ENCODE peak calls at places on chromosomes 3 and 15, in seven cellular contexts. One of them, this sample, is unnamed.
A peak's percentile ranks its signal among the peaks of the same experiment; 100 is the strongest.

GRCh38 chr15:26179906-26180305 is 316.8 kb upstream of the ATP10A start:
- DNase-seq in GM23248: peak; percentile 1
- DNase-seq in PC-3: peak; percentile 30
- DNase-seq in H9: peak; percentile 91
- DNase-seq in HepG2: peak; percentile 4
- DNase-seq in neuronal stem cell: peak; percentile 17
- DNase-seq in HCT116: no peak
- DNase-seq in this sample: no peak

GRCh38 chr3:128385080-128385832 is 81.4 kb downstream of the DNAJB8 start:
- DNase-seq in GM23248: peak; percentile 89
- DNase-seq in PC-3: peak; percentile 70
- DNase-seq in H9: no peak
- DNase-seq in HepG2: peak; percentile 75
- DNase-seq in neuronal stem cell: no peak
- DNase-seq in HCT116: no peak
- DNase-seq in this sample: no peak

GRCh38 chr15:58307313-58307961 is 124.4 kb upstream of the LIPC start:
- DNase-seq in GM23248: peak; percentile 78
- DNase-seq in PC-3: no peak
- DNase-seq in H9: no peak
- DNase-seq in HepG2: no peak
- DNase-seq in neuronal stem cell: peak; percentile 42
- DNase-seq in HCT116: no peak
- DNase-seq in this sample: no peak

GRCh38 chr15:43105778-43106485 is at the start of gene UBR1:
- DNase-seq in GM23248: peak; percentile 97
- DNase-seq in PC-3: peak; percentile 86
- DNase-seq in H9: peak; percentile 95
- DNase-seq in HepG2: peak; percentile 82
- DNase-seq in neuronal stem cell: peak; percentile 86
- DNase-seq in HCT116: peak; percentile 87
- DNase-seq in this sample: peak; percentile 87

GRCh38 chr3:50512131-50512530 is 8.7 kb upstream of the CACNA2D2 start:
- DNase-seq in GM23248: no peak
- DNase-seq in PC-3: no peak
- DNase-seq in H9: no peak
- DNase-seq in HepG2: no peak
- DNase-seq in neuronal stem cell: no peak
- DNase-seq in HCT116: no peak
- DNase-seq in this sample: no peak

GRCh38 chr3:23701711-23702110 is 104.0 kb upstream of the UBE2E1 start:
- DNase-seq in GM23248: no peak
- DNase-seq in PC-3: no peak
- DNase-seq in H9: no peak
- DNase-seq in HepG2: no peak
- DNase-seq in neuronal stem cell: no peak
- DNase-seq in HCT116: no peak
- DNase-seq in this sample: no peak

GRCh38 chr15:40354408-40355171 is 3.4 kb upstream of the DISP2 start:
- DNase-seq in GM23248: peak; percentile 54
- DNase-seq in PC-3: peak; percentile 39
- DNase-seq in H9: peak; percentile 71
- DNase-seq in HepG2: no peak
- DNase-seq in neuronal stem cell: no peak
- DNase-seq in HCT116: no peak
- DNase-seq in this sample: no peak

GRCh38 chr3:160126046-160126445 is 99.2 kb upstream of the C3orf80 start:
- DNase-seq in GM23248: no peak
- DNase-seq in PC-3: no peak
- DNase-seq in H9: no peak
- DNase-seq in HepG2: no peak
- DNase-seq in neuronal stem cell: no peak
- DNase-seq in HCT116: no peak
- DNase-seq in this sample: no peak

GRCh38 chr15:49769225-49769624 is 148.4 kb downstream of the DTWD1 start:
- DNase-seq in GM23248: no peak
- DNase-seq in PC-3: no peak
- DNase-seq in H9: no peak
- DNase-seq in HepG2: no peak
- DNase-seq in neuronal stem cell: no peak
- DNase-seq in HCT116: no peak
- DNase-seq in this sample: no peak

GRCh38 chr3:123011484-123011883 is 16.1 kb downstream of the SEMA5B start:
- DNase-seq in GM23248: no peak
- DNase-seq in PC-3: no peak
- DNase-seq in H9: no peak
- DNase-seq in HepG2: no peak
- DNase-seq in neuronal stem cell: no peak
- DNase-seq in HCT116: no peak
- DNase-seq in this sample: no peak

GRCh38 chr3:5186089-5186853 is 1.2 kb upstream of the EDEM1 start:
- DNase-seq in GM23248: no peak
- DNase-seq in PC-3: no peak
- DNase-seq in H9: no peak
- DNase-seq in HepG2: no peak
- DNase-seq in neuronal stem cell: no peak
- DNase-seq in HCT116: no peak
- DNase-seq in this sample: no peak

GRCh38 chr3:71453822-71454512 is 129.6 kb downstream of the FOXP1 start:
- DNase-seq in GM23248: no peak
- DNase-seq in PC-3: peak; percentile 71
- DNase-seq in H9: no peak
- DNase-seq in HepG2: peak; percentile 16
- DNase-seq in neuronal stem cell: no peak
- DNase-seq in HCT116: no peak
- DNase-seq in this sample: no peak

GRCh38 chr3:17544632-17545031 is 197.8 kb downstream of the TBC1D5 start:
- DNase-seq in GM23248: peak; percentile 48
- DNase-seq in PC-3: peak; percentile 17
- DNase-seq in H9: no peak
- DNase-seq in HepG2: no peak
- DNase-seq in neuronal stem cell: no peak
- DNase-seq in HCT116: no peak
- DNase-seq in this sample: no peak
- H3K4me1 ChIP-seq in GM23248: no peaks in the 10 kb centered on the region
- H3K4me1 ChIP-seq in PC-3: no peaks in the 10 kb centered on the region
- H3K4me1 ChIP-seq in H9: no peaks in the 10 kb centered on the region
- H3K4me1 ChIP-seq in HepG2: no peaks in the 10 kb centered on the region
- H3K4me1 ChIP-seq in neuronal stem cell: no peaks in the 10 kb centered on the region
- H3K4me1 ChIP-seq in HCT116: no peaks in the 10 kb centered on the region
- H3K4me1 ChIP-seq in this sample: no peaks in the 10 kb centered on the region

GRCh38 chr3:100075163-100075562 is 39.1 kb downstream of the FILIP1L start:
- DNase-seq in GM23248: no peak
- DNase-seq in PC-3: no peak
- DNase-seq in H9: no peak
- DNase-seq in HepG2: no peak
- DNase-seq in neuronal stem cell: no peak
- DNase-seq in HCT116: no peak
- DNase-seq in this sample: no peak

GRCh38 chr3:100079328-100079727 is 35.0 kb downstream of the FILIP1L start:
- DNase-seq in GM23248: no peak
- DNase-seq in PC-3: no peak
- DNase-seq in H9: no peak
- DNase-seq in HepG2: no peak
- DNase-seq in neuronal stem cell: no peak
- DNase-seq in HCT116: no peak
- DNase-seq in this sample: no peak

GRCh38 chr3:100075731-100076543 is 38.4 kb downstream of the FILIP1L start:
- DNase-seq in GM23248: no peak
- DNase-seq in PC-3: no peak
- DNase-seq in H9: no peak
- DNase-seq in HepG2: peak; percentile 99
- DNase-seq in neuronal stem cell: no peak
- DNase-seq in HCT116: no peak
- DNase-seq in this sample: no peak

GRCh38 chr3:100073555-100074307 is 40.6 kb downstream of the FILIP1L start:
- DNase-seq in GM23248: no peak
- DNase-seq in PC-3: no peak
- DNase-seq in H9: peak; percentile 40
- DNase-seq in HepG2: no peak
- DNase-seq in neuronal stem cell: peak; percentile 23
- DNase-seq in HCT116: no peak
- DNase-seq in this sample: no peak

GRCh38 chr3:100076544-100077529 is 37.5 kb downstream of the FILIP1L start:
- DNase-seq in GM23248: no peak
- DNase-seq in PC-3: peak; percentile 6
- DNase-seq in H9: no peak
- DNase-seq in HepG2: peak; percentile 97
- DNase-seq in neuronal stem cell: no peak
- DNase-seq in HCT116: no peak
- DNase-seq in this sample: no peak
- H2AFZ ChIP-seq in GM23248: no peak overlapping the region
- H2AFZ ChIP-seq in PC-3: no peak overlapping the region
- H2AFZ ChIP-seq in H9: no peak overlapping the region
- H2AFZ ChIP-seq in HepG2: no peak overlapping the region
- H2AFZ ChIP-seq in neuronal stem cell: peak overlapping the region; percentile 3
- H2AFZ ChIP-seq in HCT116: no peak overlapping the region
- H2AFZ ChIP-seq in this sample: no peak overlapping the region

GRCh38 chr15:81264072-81264857 is 59.7 kb downstream of the STARD5 start:
- DNase-seq in GM23248: peak; percentile 42
- DNase-seq in PC-3: no peak
- DNase-seq in H9: no peak
- DNase-seq in HepG2: no peak
- DNase-seq in neuronal stem cell: no peak
- DNase-seq in HCT116: no peak
- DNase-seq in this sample: no peak
- H3K9ac ChIP-seq in GM23248: no peak overlapping the region
- H3K9ac ChIP-seq in PC-3: no peak overlapping the region
- H3K9ac ChIP-seq in H9: no peak overlapping the region
- H3K9ac ChIP-seq in HepG2: no peak overlapping the region
- H3K9ac ChIP-seq in neuronal stem cell: no peak overlapping the region
- H3K9ac ChIP-seq in HCT116: no peak overlapping the region
- H3K9ac ChIP-seq in this sample: no peak overlapping the region

GRCh38 chr3:42032693-42033349 is 58.3 kb upstream of the TRAK1 start:
- DNase-seq in GM23248: peak; percentile 97
- DNase-seq in PC-3: no peak
- DNase-seq in H9: no peak
- DNase-seq in HepG2: peak; percentile 95
- DNase-seq in neuronal stem cell: peak; percentile 71
- DNase-seq in HCT116: no peak
- DNase-seq in this sample: peak; percentile 66
- H3K4me1 ChIP-seq in GM23248: peaks cover 60% of the 10 kb centered on the region
- H3K4me1 ChIP-seq in PC-3: peaks cover 21% of the 10 kb centered on the region
- H3K4me1 ChIP-seq in H9: peaks cover 8% of the 10 kb centered on the region
- H3K4me1 ChIP-seq in HepG2: peaks cover 58% of the 10 kb centered on the region
- H3K4me1 ChIP-seq in neuronal stem cell: peaks cover 31% of the 10 kb centered on the region
- H3K4me1 ChIP-seq in HCT116: peaks cover 5% of the 10 kb centered on the region
- H3K4me1 ChIP-seq in this sample: peaks cover 46% of the 10 kb centered on the region

GRCh38 chr15:51192560-51193280 is 98.0 kb upstream of the TNFAIP8L3 start:
- DNase-seq in GM23248: peak; percentile 77
- DNase-seq in PC-3: peak; percentile 89
- DNase-seq in H9: peak; percentile 90
- DNase-seq in HepG2: peak; percentile 64
- DNase-seq in neuronal stem cell: peak; percentile 76
- DNase-seq in HCT116: peak; percentile 61
- DNase-seq in this sample: peak; percentile 83

GRCh38 chr15:51193979-51194378 is 99.3 kb upstream of the TNFAIP8L3 start:
- DNase-seq in GM23248: no peak
- DNase-seq in PC-3: no peak
- DNase-seq in H9: no peak
- DNase-seq in HepG2: no peak
- DNase-seq in neuronal stem cell: no peak
- DNase-seq in HCT116: no peak
- DNase-seq in this sample: no peak

GRCh38 chr15:51191766-51192165 is 97.1 kb upstream of the TNFAIP8L3 start:
- DNase-seq in GM23248: no peak
- DNase-seq in PC-3: peak; percentile 30
- DNase-seq in H9: no peak
- DNase-seq in HepG2: no peak
- DNase-seq in neuronal stem cell: no peak
- DNase-seq in HCT116: no peak
- DNase-seq in this sample: peak; percentile 81

GRCh38 chr15:51195459-51195858 is 100.8 kb upstream of the TNFAIP8L3 start:
- DNase-seq in GM23248: peak; percentile 39
- DNase-seq in PC-3: no peak
- DNase-seq in H9: no peak
- DNase-seq in HepG2: no peak
- DNase-seq in neuronal stem cell: no peak
- DNase-seq in HCT116: no peak
- DNase-seq in this sample: no peak

DNA sequence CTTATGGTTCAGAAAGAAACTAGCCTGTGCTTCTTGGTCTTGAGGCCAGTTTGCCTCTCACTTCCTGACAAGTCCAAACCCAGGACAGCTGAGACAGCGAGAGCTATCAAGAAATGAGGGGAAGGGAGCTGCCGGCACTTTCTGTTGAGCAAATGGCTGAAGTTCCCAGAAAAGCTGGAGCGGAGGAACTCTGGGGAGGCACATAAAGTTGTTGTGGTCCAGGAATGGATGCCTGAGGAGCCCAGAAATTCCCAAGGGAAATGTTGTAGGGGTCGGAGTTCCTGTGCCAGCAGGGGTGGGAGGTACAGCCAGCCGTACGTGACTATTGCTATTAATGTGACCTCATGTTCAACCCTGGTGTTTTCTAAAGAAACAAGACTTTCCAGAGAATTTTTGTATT is 98.8 kb upstream of the TNFAIP8L3 start:
- DNase-seq in GM23248: no peak
- DNase-seq in PC-3: no peak
- DNase-seq in H9: no peak
- DNase-seq in HepG2: no peak
- DNase-seq in neuronal stem cell: no peak
- DNase-seq in HCT116: no peak
- DNase-seq in this sample: no peak
- H2AFZ ChIP-seq in GM23248: no peak overlapping the region
- H2AFZ ChIP-seq in PC-3: no peak overlapping the region
- H2AFZ ChIP-seq in H9: no peak overlapping the region
- H2AFZ ChIP-seq in HepG2: no peak overlapping the region
- H2AFZ ChIP-seq in neuronal stem cell: no peak overlapping the region
- H2AFZ ChIP-seq in HCT116: no peak overlapping the region
- H2AFZ ChIP-seq in this sample: no peak overlapping the region

DNA sequence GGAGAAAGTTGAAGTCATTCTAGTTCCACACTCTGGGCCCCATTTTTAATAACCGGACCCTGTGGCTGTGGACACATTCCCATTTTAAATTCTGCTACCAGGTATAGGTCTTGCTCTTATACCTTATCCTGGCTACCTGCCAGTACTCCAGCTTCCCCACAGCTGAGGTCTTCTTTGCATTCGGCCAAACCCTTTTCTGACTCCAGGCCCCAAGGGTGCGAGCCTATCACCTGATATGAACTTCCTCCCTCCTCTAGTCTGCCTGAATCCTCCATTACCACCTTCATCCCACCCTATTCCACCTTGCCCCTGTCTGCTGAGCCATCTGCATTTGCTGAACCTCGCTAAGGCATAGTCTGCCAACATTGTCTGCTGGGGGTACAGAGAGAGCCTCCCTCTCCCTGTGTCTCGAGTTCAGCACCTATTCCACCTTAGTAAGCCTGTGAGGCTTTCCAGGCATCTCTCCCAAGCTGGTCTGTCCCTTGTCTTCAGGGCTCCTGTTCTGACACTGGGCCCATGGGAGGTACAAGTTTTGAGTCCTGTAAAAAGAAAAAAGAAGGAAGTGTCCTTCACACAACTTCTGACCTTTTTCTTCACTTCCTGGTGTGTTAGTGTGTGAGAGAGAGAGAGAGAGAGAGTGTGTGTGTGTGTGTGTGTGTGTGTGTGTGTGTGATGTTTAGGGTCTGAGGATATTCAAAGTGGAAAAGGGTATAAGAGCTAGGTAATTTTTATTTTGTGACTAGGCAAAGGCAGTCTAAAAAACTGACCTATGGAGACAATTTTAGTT is 27.0 kb downstream of the PDE8A start:
- DNase-seq in GM23248: no peak
- DNase-seq in PC-3: no peak
- DNase-seq in H9: no peak
- DNase-seq in HepG2: no peak
- DNase-seq in neuronal stem cell: no peak
- DNase-seq in HCT116: no peak
- DNase-seq in this sample: no peak
- H3K9ac ChIP-seq in GM23248: no peak overlapping the region
- H3K9ac ChIP-seq in PC-3: no peak overlapping the region
- H3K9ac ChIP-seq in H9: no peak overlapping the region
- H3K9ac ChIP-seq in HepG2: no peak overlapping the region
- H3K9ac ChIP-seq in neuronal stem cell: no peak overlapping the region
- H3K9ac ChIP-seq in HCT116: no peak overlapping the region
- H3K9ac ChIP-seq in this sample: no peak overlapping the region